ENCODE peak calls at places on chromosome 14, in four cellular contexts. I is GM10248, F is fibroblast of lung, A is PC-9. K is an unnamed sample.

GRCh38 chr14:54556535-54556934 is 10.4 kb upstream of the SAMD4A start:
- DNase-seq in I (no peak), F (no peak), A (no peak), K (no peak)

GRCh38 chr14:91419044-91419397 is 1.4 kb upstream of the CCDC88C start:
- DNase-seq in I (no peak), F (no peak), A (no peak), K (no peak)

GRCh38 chr14:32408018-32408417 is 78.9 kb downstream of the AKAP6 start:
- DNase-seq in I (no peak), F (no peak), A (no peak), K (no peak)

GRCh38 chr14:75229923-75230792 is 48.5 kb upstream of the FOS start:
- DNase-seq in I (peak), F (no peak), A (peak), K (no peak)

GRCh38 chr14:59631237-59631636 is 54.6 kb upstream of the CCDC175 start:
- DNase-seq in I (no peak), F (peak), A (no peak), K (no peak)

GRCh38 chr14:63962896-63963295 is 110.1 kb downstream of the SYNE2 start:
- DNase-seq in I (no peak), F (peak), A (no peak), K (no peak)

GRCh38 chr14:97523936-97524335 is 726.8 kb downstream of the VRK1 start:
- DNase-seq in I (no peak), F (no peak), A (no peak), K (no peak)

GRCh38 chr14:97180304-97181200 is 383.4 kb downstream of the VRK1 start:
- DNase-seq in I (no peak), F (no peak), A (no peak), K (no peak)

GRCh38 chr14:36300337-36300736 is 20.1 kb downstream of the MBIP start:
- DNase-seq in I (no peak), F (peak), A (peak), K (no peak)

GRCh38 chr14:75373616-75374015 is 54.2 kb upstream of the JDP2 start:
- DNase-seq in I (no peak), F (no peak), A (no peak), K (no peak)

GRCh38 chr14:35747379-35747778 is 61.7 kb downstream of the RALGAPA1 start:
- DNase-seq in I (no peak), F (peak), A (peak), K (no peak)

GRCh38 chr14:80456200-80456599 is 244.9 kb upstream of the DIO2 start:
- DNase-seq in I (no peak), F (peak), A (no peak), K (no peak)

GRCh38 chr14:23248601-23249000 is 10.9 kb downstream of the RNF212B start:
- DNase-seq in I (no peak), F (no peak), A (no peak), K (no peak)

GRCh38 chr14:104800600-104801283 is at the start of gene ZBTB42:
- DNase-seq in I (peak), F (peak), A (peak), K (no peak)

GRCh38 chr14:64762044-64763034 is 58.1 kb downstream of the PLEKHG3 start:
- DNase-seq in I (no peak), F (peak), A (peak), K (no peak)

GRCh38 chr14:75088566-75089373 is 19.3 kb downstream of the ZC2HC1C start:
- DNase-seq in I (peak), F (peak), A (peak), K (no peak)

GRCh38 chr14:55221186-55221585 is 29.8 kb upstream of the DLGAP5 start:
- DNase-seq in I (no peak), F (peak), A (peak), K (no peak)

GRCh38 chr14:69316449-69317391 is 56.8 kb downstream of the GALNT16 start:
- DNase-seq in I (no peak), F (peak), A (peak), K (no peak)

GRCh38 chr14:96268426-96269358 is 12.7 kb downstream of the BDKRB1 start:
- DNase-seq in I (no peak), F (peak), A (peak), K (no peak)

GRCh38 chr14:99280852-99281251 is 8.9 kb upstream of the BCL11B start:
- DNase-seq in I (no peak), F (no peak), A (no peak), K (no peak)

GRCh38 chr14:21940887-21941855 is 267.6 kb upstream of the OR4E1 start:
- DNase-seq in I (no peak), F (peak), A (no peak), K (no peak)

GRCh38 chr14:21024668-21025373 is at the start of gene NDRG2:
- DNase-seq in I (peak), F (no peak), A (no peak), K (no peak)

GRCh38 chr14:63510538-63510937 is 32.6 kb downstream of the PPP2R5E start:
- DNase-seq in I (peak), F (peak), A (no peak), K (no peak)

GRCh38 chr14:104326848-104327247 is 188.5 kb downstream of the KIF26A start:
- DNase-seq in I (no peak), F (no peak), A (no peak), K (no peak)

GRCh38 chr14:68308695-68309094 is 484.2 kb downstream of the ZFP36L1 start:
- DNase-seq in I (no peak), F (peak), A (no peak), K (no peak)

GRCh38 chr14:101116065-101116464 is 212.5 kb upstream of the RTL1 start:
- DNase-seq in I (no peak), F (no peak), A (no peak), K (no peak)

GRCh38 chr14:100777366-100778077 is 48.4 kb upstream of the MEG3 start:
- DNase-seq in I (no peak), F (no peak), A (no peak), K (no peak)

GRCh38 chr14:35576260-35576659 is 42.3 kb downstream of the INSM2 start:
- DNase-seq in I (no peak), F (no peak), A (no peak), K (no peak)

GRCh38 chr14:55274760-55275159 is 3.5 kb downstream of the FBXO34 start:
- DNase-seq in I (no peak), F (peak), A (peak), K (no peak)

GRCh38 chr14:30641207-30641606 is 19.1 kb downstream of the SCFD1 start:
- DNase-seq in I (no peak), F (no peak), A (no peak), K (no peak)

GRCh38 chr14:26290007-26290530 is 307.8 kb downstream of the NOVA1 start:
- DNase-seq in I (no peak), F (peak), A (no peak), K (no peak)

GRCh38 chr14:90294872-90295271 is 36.9 kb downstream of the NRDE2 start:
- DNase-seq in I (no peak), F (no peak), A (no peak), K (peak)

GRCh38 chr14:40053396-40053795 is 621.2 kb upstream of the FBXO33 start:
- DNase-seq in I (no peak), F (no peak), A (no peak), K (no peak)

DNA sequence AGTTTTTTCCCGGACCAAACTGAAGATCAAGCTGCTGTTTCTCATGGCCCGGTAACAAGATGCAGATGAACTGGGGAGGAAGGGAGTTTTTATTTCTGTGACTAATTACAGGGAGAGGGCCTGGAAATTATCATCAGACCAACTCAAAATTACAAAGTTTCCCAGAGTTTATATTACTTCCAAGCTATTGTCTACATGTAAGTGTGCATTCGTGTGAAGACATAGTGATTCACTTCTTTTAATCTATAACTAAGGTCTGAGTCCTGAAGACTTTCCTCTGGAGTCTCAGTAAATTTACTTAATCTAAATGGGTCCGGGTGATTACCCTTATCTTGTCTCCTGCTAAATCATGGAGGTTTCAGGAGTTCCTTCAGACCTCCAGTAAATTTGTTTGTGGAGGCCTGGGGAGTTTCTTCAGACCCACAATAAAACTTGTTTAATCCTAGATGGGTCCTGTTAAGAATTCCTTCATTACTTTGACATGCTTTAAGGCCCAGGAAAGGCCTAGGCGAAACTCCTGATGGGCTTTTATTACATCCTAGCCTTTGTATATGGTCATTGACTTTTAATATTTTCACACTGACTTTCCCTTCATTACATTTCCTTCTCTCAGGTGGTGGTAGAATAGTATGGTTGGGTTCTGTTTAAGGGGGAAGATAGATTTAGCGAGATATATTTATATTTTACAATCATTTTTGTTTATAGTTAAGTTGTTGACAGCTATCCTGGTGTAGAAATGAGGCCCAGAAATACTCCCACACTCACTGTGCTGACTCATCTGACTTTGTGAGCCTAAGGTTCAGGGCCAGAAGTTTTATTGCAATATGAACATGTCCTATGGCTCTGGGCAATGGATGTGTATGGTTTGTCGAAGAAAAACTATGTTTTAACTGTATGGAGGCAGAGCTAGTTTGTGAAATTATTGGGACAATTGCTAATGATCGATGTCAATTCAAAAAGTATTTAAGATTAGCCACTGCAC is 627.0 kb upstream of the FBXO33 start:
- DNase-seq in I (no peak), F (no peak), A (no peak), K (no peak)
- TF ChIP-seq CTCF in I (no peak), F (no peak), A (no peak), K (no peak)

GRCh38 chr14:102692334-102692733 is 84.9 kb upstream of the TRAF3 start:
- DNase-seq in I (no peak), F (peak), A (no peak), K (no peak)
- TF ChIP-seq CTCF in I (no peak), F (no peak), A (no peak), K (no peak)

DNA sequence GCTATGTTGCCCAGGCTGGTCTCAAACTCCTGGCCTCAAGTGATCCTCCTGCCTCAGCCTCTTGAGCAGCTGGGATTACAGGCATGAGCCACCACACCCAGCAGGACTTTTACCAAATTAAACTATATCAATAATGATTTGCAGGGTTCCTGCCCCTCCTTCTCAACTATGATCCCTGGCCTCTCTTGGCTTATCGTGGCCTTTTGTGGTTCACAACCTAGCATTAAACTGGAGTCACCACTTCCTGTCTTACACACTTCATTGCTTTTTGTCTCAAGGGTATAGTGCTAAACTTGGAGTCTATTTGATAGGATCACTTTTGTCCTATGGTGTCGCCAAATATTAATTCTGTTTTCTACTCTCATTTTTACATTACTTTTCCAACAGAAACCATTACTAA is 64.5 kb downstream of the SEC23A start:
- DNase-seq in I (no peak), F (no peak), A (no peak), K (no peak)
- TF ChIP-seq CTCF in I (no peak), F (no peak), A (no peak), K (no peak)

GRCh38 chr14:24605435-24606190 is 3.9 kb downstream of the GZMH start:
- DNase-seq in I (peak), F (no peak), A (no peak), K (peak)
- TF ChIP-seq CTCF in I (peak), F (peak), A (peak), K (peak)

GRCh38 chr14:27557445-27557844 is 959.6 kb upstream of the NOVA1 start:
- DNase-seq in I (no peak), F (no peak), A (no peak), K (no peak)

DNA sequence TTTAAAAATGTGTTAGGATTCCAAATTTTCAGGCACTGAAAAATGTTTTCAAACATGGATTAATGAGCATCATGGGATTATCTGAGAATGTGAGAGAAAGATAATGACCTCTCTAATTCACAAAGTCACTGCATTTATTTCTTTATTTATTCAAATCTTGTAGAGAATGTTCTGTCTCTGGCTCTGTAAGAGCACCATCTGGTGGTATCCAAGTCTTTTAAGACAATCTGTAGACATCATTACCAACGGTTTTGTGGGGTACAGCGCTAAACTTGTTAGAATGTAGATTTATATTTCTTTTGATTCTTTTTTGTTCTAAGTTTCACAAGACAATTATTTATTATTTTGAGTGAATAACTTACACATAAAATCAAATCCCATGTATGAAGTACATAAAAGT is 956.0 kb upstream of the NOVA1 start:
- DNase-seq in I (no peak), F (peak), A (no peak), K (no peak)
- TF ChIP-seq CTCF in I (no peak), F (no peak), A (peak), K (no peak)